ENCODE peak calls at places on chromosomes 3 and 15, in ten cellular contexts. V is HCT116, W is HepG2, L is fibroblast of lung, G is DND-41, B is K562, A is hepatocyte, X is mammary epithelial cell, M is A673, H is GM23338. C is an unnamed sample.

GRCh38 chr3:100780223-100780622 is 70.9 kb downstream of the TFG start:
- DNase-seq in A (no peak), W (no peak), L (no peak), H (no peak), V (no peak), B (no peak), X (no peak), M (no peak), G (no peak), C (no peak)

GRCh38 chr3:193572426-193572908 is 17.8 kb upstream of the ATP13A4 start:
- DNase-seq in V (peak; percentile 65), M (peak; percentile 79), A (peak; percentile 83), B (peak; percentile 44), X (peak; percentile 46), G (peak; percentile 60), L (peak; percentile 70), H (peak; percentile 84), W (peak; percentile 44), C (peak; percentile 69)

GRCh38 chr15:67690936-67691335 is 134.4 kb upstream of the SKOR1 start:
- DNase-seq in G (no peak), H (no peak), M (no peak), L (peak; percentile 59), W (peak; percentile 44), A (no peak), V (no peak), X (peak; percentile 67), B (no peak), C (no peak)

GRCh38 chr3:25831578-25831977 is 41.7 kb downstream of the OXSM start:
- DNase-seq in A (peak; percentile 22), L (peak; percentile 71), V (peak; percentile 31), G (peak; percentile 12), W (no peak), B (no peak), M (peak; percentile 65), X (peak; percentile 12), H (peak; percentile 41), C (no peak)

GRCh38 chr3:126127452-126127851 is 43.5 kb upstream of the SLC41A3 start:
- DNase-seq in V (no peak), A (no peak), L (no peak), H (no peak), B (no peak), W (no peak), G (no peak), M (no peak), X (no peak), C (no peak)

GRCh38 chr3:184229424-184230080 is at the start of gene VWA5B2:
- DNase-seq in W (peak; percentile 44), G (peak; percentile 79), V (peak; percentile 46), A (peak; percentile 89), L (peak; percentile 6), M (peak; percentile 74), X (peak; percentile 43), H (peak; percentile 83), B (peak; percentile 87), C (peak; percentile 60)

GRCh38 chr3:141012571-141012970 is 38.6 kb upstream of the SPSB4 start:
- DNase-seq in H (peak; percentile 47), V (no peak), X (no peak), L (no peak), A (no peak), W (no peak), B (no peak), G (no peak), M (no peak), C (no peak)

GRCh38 chr3:14784087-14784596 is 34.6 kb upstream of the FGD5 start:
- DNase-seq in H (peak; percentile 38), L (no peak), W (no peak), M (peak; percentile 26), V (no peak), X (no peak), A (peak; percentile 49), G (no peak), B (no peak), C (no peak)

GRCh38 chr3:170734043-170734736 is 135.8 kb downstream of the RPL22L1 start:
- DNase-seq in L (no peak), A (no peak), X (no peak), B (no peak), H (peak; percentile 52), W (no peak), M (no peak), G (no peak), V (no peak), C (no peak)

GRCh38 chr3:52119826-52120225 is 34.4 kb downstream of the POC1A start:
- DNase-seq in H (no peak), L (no peak), G (no peak), V (no peak), X (no peak), W (no peak), M (no peak), B (no peak), A (no peak), C (no peak)

GRCh38 chr3:52119056-52119455 is 35.2 kb downstream of the POC1A start:
- DNase-seq in X (no peak), B (no peak), G (no peak), M (peak; percentile 50), A (no peak), H (peak; percentile 15), W (no peak), V (no peak), L (peak; percentile 4), C (no peak)

GRCh38 chr3:52118156-52118875 is 35.9 kb downstream of the POC1A start:
- DNase-seq in M (no peak), A (no peak), G (no peak), B (no peak), V (no peak), W (no peak), H (no peak), L (no peak), X (no peak), C (no peak)

GRCh38 chr3:52120576-52121458 is 33.4 kb downstream of the POC1A start:
- DNase-seq in M (no peak), A (peak; percentile 56), X (peak; percentile 19), W (no peak), G (no peak), V (no peak), B (no peak), L (no peak), H (no peak), C (no peak)

GRCh38 chr3:52117537-52117936 is 36.7 kb downstream of the POC1A start:
- DNase-seq in X (no peak), H (no peak), G (no peak), A (no peak), L (no peak), W (no peak), B (no peak), M (no peak), V (no peak), C (no peak)
- H3K4me3 ChIP-seq in X (no peak overlapping the region), H (no peak overlapping the region), G (no peak overlapping the region), A (no peak overlapping the region), L (no peak overlapping the region), W (no peak overlapping the region), B (no peak overlapping the region), M (no peak overlapping the region), V (no peak overlapping the region), C (no peak overlapping the region)

DNA sequence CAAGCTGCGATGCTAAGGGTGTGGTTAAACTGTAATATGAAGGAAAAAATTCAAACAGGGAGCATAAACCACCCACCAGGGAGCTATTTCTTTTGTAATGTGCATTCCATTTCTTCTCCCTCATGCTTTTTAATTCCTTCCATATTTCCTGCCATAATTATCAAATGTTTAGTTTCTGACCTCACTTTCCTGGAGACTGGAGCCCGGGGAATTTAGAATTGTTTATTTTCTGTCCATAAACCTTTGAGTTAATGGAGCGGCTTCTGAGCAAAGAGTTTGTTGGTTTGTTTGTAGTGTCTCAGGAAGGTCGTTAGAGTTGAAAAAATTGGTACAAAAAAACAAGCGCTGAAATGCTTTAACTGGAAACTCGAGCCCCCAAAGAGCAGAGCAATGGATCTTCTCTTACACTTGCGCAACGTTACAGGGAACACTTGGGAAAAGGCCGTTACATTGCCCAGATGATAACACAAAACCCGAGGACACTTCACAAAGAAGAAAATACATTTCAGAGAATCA is 1.0 kb downstream of the FSTL1 start:
- DNase-seq in W (no peak), G (no peak), H (no peak), V (no peak), X (peak; percentile 33), B (no peak), L (peak; percentile 71), M (peak; percentile 70), A (no peak), C (no peak)
- TF ChIP-seq EZH2 in W (peak; percentile 97), G (no peak), H (no peak), V (no peak), X (no peak), B (no peak), L (no peak), M (no peak), A (no peak), C (no peak)

GRCh38 chr3:179801831-179802230 is 149.0 kb downstream of the USP13 start:
- DNase-seq in M (no peak), H (no peak), G (no peak), L (peak; percentile 42), A (no peak), X (no peak), B (no peak), W (no peak), V (no peak), C (no peak)
- H3K4me3 ChIP-seq in M (no peak overlapping the region), H (no peak overlapping the region), G (no peak overlapping the region), L (no peak overlapping the region), A (no peak overlapping the region), X (no peak overlapping the region), B (no peak overlapping the region), W (no peak overlapping the region), V (no peak overlapping the region), C (no peak overlapping the region)

GRCh38 chr3:49802719-49803463 is at the start of gene INKA1:
- DNase-seq in V (peak; percentile 71), H (peak; percentile 96), G (peak; percentile 85), M (peak; percentile 81), X (peak; percentile 82), A (peak; percentile 95), W (peak; percentile 75), B (peak; percentile 88), L (peak; percentile 79), C (peak; percentile 65)
- TF ChIP-seq EZH2 in V (no peak), H (no peak), G (no peak), M (no peak), X (no peak), A (no peak), W (no peak), B (no peak), L (no peak), C (no peak)

C was measured in PC-9.